ENCODE peak calls at places on chromosomes 2 and 18, in nine cellular contexts. One of them, this sample, is unnamed.

GRCh38 chr2:71687412-71687811 is 234.1 kb downstream of the DYSF start:
- DNase-seq in tibial artery: peak
- DNase-seq in kidney epithelial cell: no peak
- DNase-seq in astrocyte: no peak
- DNase-seq in AG04449: no peak
- DNase-seq in fibroblast of the aortic adventitia: no peak
- DNase-seq in MM.1S: no peak
- DNase-seq in cardiac fibroblast: no peak
- DNase-seq in adrenal gland: no peak
- DNase-seq in this sample: no peak

GRCh38 chr2:42371621-42372473 is 10.8 kb upstream of the COX7A2L start:
- DNase-seq in tibial artery: no peak
- DNase-seq in kidney epithelial cell: no peak
- DNase-seq in astrocyte: no peak
- DNase-seq in AG04449: no peak
- DNase-seq in fibroblast of the aortic adventitia: no peak
- DNase-seq in MM.1S: no peak
- DNase-seq in cardiac fibroblast: no peak
- DNase-seq in adrenal gland: no peak
- DNase-seq in this sample: peak

GRCh38 chr2:85949280-85949679 is 60.5 kb upstream of the ST3GAL5 start:
- DNase-seq in tibial artery: no peak
- DNase-seq in kidney epithelial cell: no peak
- DNase-seq in astrocyte: no peak
- DNase-seq in AG04449: no peak
- DNase-seq in fibroblast of the aortic adventitia: no peak
- DNase-seq in MM.1S: no peak
- DNase-seq in cardiac fibroblast: peak
- DNase-seq in adrenal gland: peak
- DNase-seq in this sample: peak

GRCh38 chr2:42414158-42414557 is 53.1 kb upstream of the COX7A2L start:
- DNase-seq in tibial artery: no peak
- DNase-seq in kidney epithelial cell: no peak
- DNase-seq in astrocyte: no peak
- DNase-seq in AG04449: no peak
- DNase-seq in fibroblast of the aortic adventitia: no peak
- DNase-seq in MM.1S: no peak
- DNase-seq in cardiac fibroblast: no peak
- DNase-seq in adrenal gland: no peak
- DNase-seq in this sample: no peak

GRCh38 chr2:100793982-100794381 is 26.0 kb upstream of the NPAS2 start:
- DNase-seq in tibial artery: no peak
- DNase-seq in kidney epithelial cell: no peak
- DNase-seq in astrocyte: no peak
- DNase-seq in AG04449: no peak
- DNase-seq in fibroblast of the aortic adventitia: no peak
- DNase-seq in MM.1S: no peak
- DNase-seq in cardiac fibroblast: no peak
- DNase-seq in adrenal gland: no peak
- DNase-seq in this sample: no peak

GRCh38 chr2:3597567-3597966 is 2.7 kb downstream of the COLEC11 start:
- DNase-seq in tibial artery: no peak
- DNase-seq in kidney epithelial cell: no peak
- DNase-seq in astrocyte: no peak
- DNase-seq in AG04449: no peak
- DNase-seq in fibroblast of the aortic adventitia: no peak
- DNase-seq in MM.1S: no peak
- DNase-seq in cardiac fibroblast: no peak
- DNase-seq in adrenal gland: no peak
- DNase-seq in this sample: no peak

GRCh38 chr2:226671177-226671676 is 128.4 kb downstream of the IRS1 start:
- DNase-seq in tibial artery: no peak
- DNase-seq in kidney epithelial cell: no peak
- DNase-seq in astrocyte: no peak
- DNase-seq in AG04449: no peak
- DNase-seq in fibroblast of the aortic adventitia: no peak
- DNase-seq in MM.1S: peak
- DNase-seq in cardiac fibroblast: peak
- DNase-seq in adrenal gland: no peak
- DNase-seq in this sample: no peak

GRCh38 chr18:69222089-69222488 is 178.6 kb upstream of the DOK6 start:
- DNase-seq in tibial artery: no peak
- DNase-seq in kidney epithelial cell: no peak
- DNase-seq in astrocyte: no peak
- DNase-seq in AG04449: no peak
- DNase-seq in fibroblast of the aortic adventitia: no peak
- DNase-seq in MM.1S: no peak
- DNase-seq in cardiac fibroblast: no peak
- DNase-seq in adrenal gland: no peak
- DNase-seq in this sample: no peak

GRCh38 chr2:120704696-120705095 is 31.0 kb upstream of the GLI2 start:
- DNase-seq in tibial artery: no peak
- DNase-seq in kidney epithelial cell: no peak
- DNase-seq in astrocyte: no peak
- DNase-seq in AG04449: no peak
- DNase-seq in fibroblast of the aortic adventitia: no peak
- DNase-seq in MM.1S: no peak
- DNase-seq in cardiac fibroblast: no peak
- DNase-seq in adrenal gland: no peak
- DNase-seq in this sample: no peak

GRCh38 chr2:236569593-236569973 is at the start of gene ACKR3:
- DNase-seq in tibial artery: peak
- DNase-seq in kidney epithelial cell: peak
- DNase-seq in astrocyte: peak
- DNase-seq in AG04449: peak
- DNase-seq in fibroblast of the aortic adventitia: peak
- DNase-seq in MM.1S: peak
- DNase-seq in cardiac fibroblast: peak
- DNase-seq in adrenal gland: peak
- DNase-seq in this sample: peak

GRCh38 chr18:48296581-48296980 is 112.6 kb downstream of the ZBTB7C start:
- DNase-seq in tibial artery: peak
- DNase-seq in kidney epithelial cell: no peak
- DNase-seq in astrocyte: no peak
- DNase-seq in AG04449: no peak
- DNase-seq in fibroblast of the aortic adventitia: no peak
- DNase-seq in MM.1S: no peak
- DNase-seq in cardiac fibroblast: no peak
- DNase-seq in adrenal gland: no peak
- DNase-seq in this sample: no peak

GRCh38 chr18:48294894-48295585 is 114.1 kb downstream of the ZBTB7C start:
- DNase-seq in tibial artery: peak
- DNase-seq in kidney epithelial cell: no peak
- DNase-seq in astrocyte: no peak
- DNase-seq in AG04449: no peak
- DNase-seq in fibroblast of the aortic adventitia: peak
- DNase-seq in MM.1S: no peak
- DNase-seq in cardiac fibroblast: no peak
- DNase-seq in adrenal gland: no peak
- DNase-seq in this sample: no peak

GRCh38 chr18:48293954-48294893 is 115.0 kb downstream of the ZBTB7C start:
- DNase-seq in tibial artery: peak
- DNase-seq in kidney epithelial cell: no peak
- DNase-seq in astrocyte: no peak
- DNase-seq in AG04449: no peak
- DNase-seq in fibroblast of the aortic adventitia: no peak
- DNase-seq in MM.1S: no peak
- DNase-seq in cardiac fibroblast: no peak
- DNase-seq in adrenal gland: no peak
- DNase-seq in this sample: no peak

GRCh38 chr18:48297139-48297538 is 112.0 kb downstream of the ZBTB7C start:
- DNase-seq in tibial artery: no peak
- DNase-seq in kidney epithelial cell: no peak
- DNase-seq in astrocyte: no peak
- DNase-seq in AG04449: no peak
- DNase-seq in fibroblast of the aortic adventitia: no peak
- DNase-seq in MM.1S: no peak
- DNase-seq in cardiac fibroblast: no peak
- DNase-seq in adrenal gland: no peak
- DNase-seq in this sample: no peak

GRCh38 chr18:48295586-48296311 is 113.4 kb downstream of the ZBTB7C start:
- DNase-seq in tibial artery: peak
- DNase-seq in kidney epithelial cell: no peak
- DNase-seq in astrocyte: no peak
- DNase-seq in AG04449: no peak
- DNase-seq in fibroblast of the aortic adventitia: peak
- DNase-seq in MM.1S: no peak
- DNase-seq in cardiac fibroblast: peak
- DNase-seq in adrenal gland: no peak
- DNase-seq in this sample: peak
- TF ChIP-seq CTCF in tibial artery: peak
- TF ChIP-seq CTCF in kidney epithelial cell: peak
- TF ChIP-seq CTCF in astrocyte: peak
- TF ChIP-seq CTCF in AG04449: peak
- TF ChIP-seq CTCF in fibroblast of the aortic adventitia: peak
- TF ChIP-seq CTCF in MM.1S: no peak
- TF ChIP-seq CTCF in cardiac fibroblast: peak
- TF ChIP-seq CTCF in adrenal gland: no peak
- TF ChIP-seq CTCF in this sample: peak

DNA sequence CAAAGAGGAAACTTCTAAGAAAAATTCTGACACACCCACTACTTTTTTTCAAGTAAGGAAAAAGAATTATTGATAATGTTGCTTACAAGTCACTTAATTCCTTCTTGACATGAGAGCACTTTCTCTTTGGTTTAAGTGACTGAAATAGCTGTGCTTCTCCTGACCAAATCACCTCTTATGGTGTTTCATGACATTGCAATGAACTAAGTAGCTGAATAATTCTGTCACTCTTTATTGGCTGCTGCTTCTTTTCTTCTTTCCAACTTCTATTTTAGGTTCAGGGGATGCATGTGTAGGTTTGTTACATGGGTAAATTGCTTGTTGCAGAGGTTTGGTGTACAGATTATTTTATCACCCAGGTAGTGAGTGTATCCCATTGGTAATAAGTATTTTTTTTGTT is 447.6 kb upstream of the NETO1 start:
- DNase-seq in tibial artery: no peak
- DNase-seq in kidney epithelial cell: no peak
- DNase-seq in astrocyte: no peak
- DNase-seq in AG04449: no peak
- DNase-seq in fibroblast of the aortic adventitia: no peak
- DNase-seq in MM.1S: no peak
- DNase-seq in cardiac fibroblast: no peak
- DNase-seq in adrenal gland: no peak
- DNase-seq in this sample: no peak
- H3K4me3 ChIP-seq in tibial artery: no peak
- H3K4me3 ChIP-seq in kidney epithelial cell: no peak
- H3K4me3 ChIP-seq in astrocyte: no peak
- H3K4me3 ChIP-seq in AG04449: no peak
- H3K4me3 ChIP-seq in fibroblast of the aortic adventitia: no peak
- H3K4me3 ChIP-seq in MM.1S: no peak
- H3K4me3 ChIP-seq in cardiac fibroblast: no peak
- H3K4me3 ChIP-seq in adrenal gland: no peak
- H3K4me3 ChIP-seq in this sample: no peak

GRCh38 chr2:8209494-8209893 is 472.4 kb upstream of the ID2 start:
- DNase-seq in tibial artery: no peak
- DNase-seq in kidney epithelial cell: no peak
- DNase-seq in astrocyte: no peak
- DNase-seq in AG04449: no peak
- DNase-seq in fibroblast of the aortic adventitia: no peak
- DNase-seq in MM.1S: no peak
- DNase-seq in cardiac fibroblast: no peak
- DNase-seq in adrenal gland: no peak
- DNase-seq in this sample: no peak
- TF ChIP-seq CTCF in tibial artery: no peak
- TF ChIP-seq CTCF in kidney epithelial cell: no peak
- TF ChIP-seq CTCF in astrocyte: no peak
- TF ChIP-seq CTCF in AG04449: no peak
- TF ChIP-seq CTCF in fibroblast of the aortic adventitia: no peak
- TF ChIP-seq CTCF in MM.1S: no peak
- TF ChIP-seq CTCF in cardiac fibroblast: no peak
- TF ChIP-seq CTCF in adrenal gland: no peak
- TF ChIP-seq CTCF in this sample: no peak

GRCh38 chr2:112273349-112273748 is 2.0 kb upstream of the ZC3H6 start:
- DNase-seq in tibial artery: no peak
- DNase-seq in kidney epithelial cell: no peak
- DNase-seq in astrocyte: no peak
- DNase-seq in AG04449: no peak
- DNase-seq in fibroblast of the aortic adventitia: no peak
- DNase-seq in MM.1S: no peak
- DNase-seq in cardiac fibroblast: no peak
- DNase-seq in adrenal gland: no peak
- DNase-seq in this sample: no peak
- H3K4me3 ChIP-seq in tibial artery: no peak
- H3K4me3 ChIP-seq in kidney epithelial cell: no peak
- H3K4me3 ChIP-seq in astrocyte: no peak
- H3K4me3 ChIP-seq in AG04449: no peak
- H3K4me3 ChIP-seq in fibroblast of the aortic adventitia: no peak
- H3K4me3 ChIP-seq in MM.1S: no peak
- H3K4me3 ChIP-seq in cardiac fibroblast: no peak
- H3K4me3 ChIP-seq in adrenal gland: no peak
- H3K4me3 ChIP-seq in this sample: no peak

GRCh38 chr2:177772529-177772928 is 300.0 kb downstream of the PDE11A start:
- DNase-seq in tibial artery: no peak
- DNase-seq in kidney epithelial cell: no peak
- DNase-seq in astrocyte: peak
- DNase-seq in AG04449: no peak
- DNase-seq in fibroblast of the aortic adventitia: peak
- DNase-seq in MM.1S: peak
- DNase-seq in cardiac fibroblast: peak
- DNase-seq in adrenal gland: no peak
- DNase-seq in this sample: peak
- TF ChIP-seq CTCF in tibial artery: peak
- TF ChIP-seq CTCF in kidney epithelial cell: peak
- TF ChIP-seq CTCF in astrocyte: peak
- TF ChIP-seq CTCF in AG04449: peak
- TF ChIP-seq CTCF in fibroblast of the aortic adventitia: peak
- TF ChIP-seq CTCF in MM.1S: peak
- TF ChIP-seq CTCF in cardiac fibroblast: peak
- TF ChIP-seq CTCF in adrenal gland: peak
- TF ChIP-seq CTCF in this sample: peak

DNA sequence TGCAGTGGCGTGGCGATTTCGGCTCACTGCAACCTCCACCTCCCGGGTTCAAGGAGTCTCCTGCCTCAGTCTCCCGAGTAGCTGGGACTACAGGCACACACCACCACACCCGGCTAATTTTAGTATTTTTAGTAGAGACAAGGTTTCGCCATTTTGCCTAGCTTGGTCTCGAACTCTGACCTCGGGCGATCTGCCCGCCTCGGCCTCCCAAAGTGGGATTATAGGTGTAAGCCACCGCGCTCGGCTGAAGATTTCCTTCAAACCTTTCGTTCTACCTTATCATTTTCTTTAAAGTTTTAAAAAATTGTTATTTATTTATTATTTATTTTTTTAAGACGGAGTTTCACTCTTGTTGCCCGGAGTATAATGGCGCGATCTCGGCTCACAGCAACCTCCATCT is 979 bp upstream of the WDR43 start:
- DNase-seq in tibial artery: peak
- DNase-seq in kidney epithelial cell: no peak
- DNase-seq in astrocyte: no peak
- DNase-seq in AG04449: no peak
- DNase-seq in fibroblast of the aortic adventitia: no peak
- DNase-seq in MM.1S: no peak
- DNase-seq in cardiac fibroblast: no peak
- DNase-seq in adrenal gland: no peak
- DNase-seq in this sample: no peak
- H3K4me3 ChIP-seq in tibial artery: no peak
- H3K4me3 ChIP-seq in kidney epithelial cell: no peak
- H3K4me3 ChIP-seq in astrocyte: no peak
- H3K4me3 ChIP-seq in AG04449: no peak
- H3K4me3 ChIP-seq in fibroblast of the aortic adventitia: no peak
- H3K4me3 ChIP-seq in MM.1S: no peak
- H3K4me3 ChIP-seq in cardiac fibroblast: no peak
- H3K4me3 ChIP-seq in adrenal gland: no peak
- H3K4me3 ChIP-seq in this sample: no peak

This sample was measured in choroid plexus epithelial cell.